ENCODE peak calls at places on chromosomes 5 and 9, in five cellular contexts. One of them, this sample, is unnamed.

GRCh38 chr5:17831279-17831678 is 197.0 kb downstream of the TAF11L14 start:
- DNase-seq in GM23338: peak
- DNase-seq in aorta: no peak
- DNase-seq in CD8-positive, alpha-beta T cell: no peak
- DNase-seq in AG09309: no peak
- DNase-seq in this sample: no peak

GRCh38 chr9:31140316-31140715 is 1244.1 kb upstream of the ACO1 start:
- DNase-seq in AG09309: no peak
- DNase-seq in CD8-positive, alpha-beta T cell: no peak
- DNase-seq in aorta: no peak
- DNase-seq in GM23338: peak
- DNase-seq in this sample: peak

GRCh38 chr9:128819716-128820664 is 1.7 kb downstream of the ENDOG start:
- DNase-seq in CD8-positive, alpha-beta T cell: no peak
- DNase-seq in AG09309: no peak
- DNase-seq in aorta: no peak
- DNase-seq in GM23338: no peak
- DNase-seq in this sample: peak

GRCh38 chr5:126525630-126526245 is 69.3 kb downstream of the ALDH7A1 start:
- DNase-seq in GM23338: peak
- DNase-seq in AG09309: no peak
- DNase-seq in CD8-positive, alpha-beta T cell: no peak
- DNase-seq in aorta: peak
- DNase-seq in this sample: peak

GRCh38 chr9:22107202-22107601 is 98.1 kb upstream of the CDKN2B start:
- DNase-seq in aorta: no peak
- DNase-seq in CD8-positive, alpha-beta T cell: no peak
- DNase-seq in AG09309: no peak
- DNase-seq in GM23338: no peak
- DNase-seq in this sample: no peak

GRCh38 chr9:4762889-4763521 is 22.0 kb upstream of the AK3 start:
- DNase-seq in AG09309: no peak
- DNase-seq in GM23338: peak
- DNase-seq in CD8-positive, alpha-beta T cell: no peak
- DNase-seq in aorta: peak
- DNase-seq in this sample: peak

GRCh38 chr9:135906291-135907005 is 898 bp downstream of the CAMSAP1 start:
- DNase-seq in CD8-positive, alpha-beta T cell: no peak
- DNase-seq in GM23338: no peak
- DNase-seq in AG09309: no peak
- DNase-seq in aorta: no peak
- DNase-seq in this sample: no peak

GRCh38 chr5:81506900-81507588 is 113.1 kb upstream of the ACOT12 start:
- DNase-seq in aorta: no peak
- DNase-seq in CD8-positive, alpha-beta T cell: no peak
- DNase-seq in AG09309: peak
- DNase-seq in GM23338: peak
- DNase-seq in this sample: peak

GRCh38 chr9:80691229-80691628 is 998.1 kb downstream of the TLE1 start:
- DNase-seq in CD8-positive, alpha-beta T cell: no peak
- DNase-seq in AG09309: no peak
- DNase-seq in GM23338: no peak
- DNase-seq in aorta: no peak
- DNase-seq in this sample: no peak

GRCh38 chr9:77215874-77216273 is 38.5 kb downstream of the VPS13A start:
- DNase-seq in aorta: no peak
- DNase-seq in GM23338: peak
- DNase-seq in AG09309: no peak
- DNase-seq in CD8-positive, alpha-beta T cell: no peak
- DNase-seq in this sample: no peak

GRCh38 chr5:27387535-27388073 is 349.2 kb upstream of the CDH9 start:
- DNase-seq in AG09309: no peak
- DNase-seq in CD8-positive, alpha-beta T cell: no peak
- DNase-seq in GM23338: peak
- DNase-seq in aorta: no peak
- DNase-seq in this sample: no peak

GRCh38 chr5:137959488-137959887 is 70.2 kb downstream of the PKD2L2 start:
- DNase-seq in AG09309: no peak
- DNase-seq in GM23338: no peak
- DNase-seq in aorta: no peak
- DNase-seq in CD8-positive, alpha-beta T cell: no peak
- DNase-seq in this sample: no peak

GRCh38 chr9:15961217-15961616 is 408.4 kb downstream of the CCDC171 start:
- DNase-seq in AG09309: no peak
- DNase-seq in CD8-positive, alpha-beta T cell: no peak
- DNase-seq in aorta: no peak
- DNase-seq in GM23338: no peak
- DNase-seq in this sample: no peak

GRCh38 chr5:161676109-161676508 is 9.4 kb upstream of the GABRA6 start:
- DNase-seq in GM23338: peak
- DNase-seq in aorta: no peak
- DNase-seq in AG09309: no peak
- DNase-seq in CD8-positive, alpha-beta T cell: no peak
- DNase-seq in this sample: peak

GRCh38 chr5:10652151-10652550 is 88.3 kb downstream of the ANKRD33B start:
- DNase-seq in GM23338: no peak
- DNase-seq in CD8-positive, alpha-beta T cell: no peak
- DNase-seq in AG09309: no peak
- DNase-seq in aorta: no peak
- DNase-seq in this sample: peak

GRCh38 chr9:90722116-90722515 is 79.5 kb upstream of the DIRAS2 start:
- DNase-seq in AG09309: no peak
- DNase-seq in aorta: no peak
- DNase-seq in GM23338: no peak
- DNase-seq in CD8-positive, alpha-beta T cell: no peak
- DNase-seq in this sample: no peak

GRCh38 chr5:169029661-169030274 is 271.2 kb downstream of the SLIT3 start:
- DNase-seq in CD8-positive, alpha-beta T cell: no peak
- DNase-seq in aorta: no peak
- DNase-seq in GM23338: no peak
- DNase-seq in AG09309: no peak
- DNase-seq in this sample: no peak

GRCh38 chr5:43033845-43034590 is 6.1 kb downstream of the ANXA2R start:
- DNase-seq in AG09309: no peak
- DNase-seq in CD8-positive, alpha-beta T cell: no peak
- DNase-seq in GM23338: peak
- DNase-seq in aorta: no peak
- DNase-seq in this sample: peak

This sample was measured in H7.